ENCODE peak calls at places on chromosomes 2 and 18, in five cellular contexts. One of them, this sample, is unnamed.
A peak's percentile ranks its signal among the peaks of the same experiment; 100 is the strongest.

GRCh38 chr2:190713476-190713875 is 64.6 kb downstream of the NAB1 start:
- DNase-seq in stimulated activated CD8-positive, alpha-beta memory T cell treated with anti-CD3 and anti-CD28 coated beads, Interleukin-15, amount 100 ng/mL, for 1 hour: no peak
- DNase-seq in Kasumi-1: no peak
- DNase-seq in ovary: no peak
- DNase-seq in right cardiac atrium: no peak
- DNase-seq in this sample: no peak

GRCh38 chr2:120344214-120344990 is 1.5 kb upstream of the INHBB start:
- DNase-seq in Kasumi-1: no peak
- DNase-seq in right cardiac atrium: peak; percentile 80
- DNase-seq in stimulated activated CD8-positive, alpha-beta memory T cell treated with anti-CD3 and anti-CD28 coated beads, Interleukin-15, amount 100 ng/mL, for 1 hour: no peak
- DNase-seq in ovary: peak; percentile 44
- DNase-seq in this sample: peak; percentile 46

GRCh38 chr18:9673296-9674251 is 34.5 kb upstream of the RAB31 start:
- DNase-seq in stimulated activated CD8-positive, alpha-beta memory T cell treated with anti-CD3 and anti-CD28 coated beads, Interleukin-15, amount 100 ng/mL, for 1 hour: no peak
- DNase-seq in right cardiac atrium: no peak
- DNase-seq in Kasumi-1: peak; percentile 87
- DNase-seq in ovary: no peak
- DNase-seq in this sample: peak; percentile 57

GRCh38 chr2:3659447-3660432 is 1.7 kb downstream of the ALLC start:
- DNase-seq in Kasumi-1: peak; percentile 56
- DNase-seq in ovary: peak; percentile 29
- DNase-seq in right cardiac atrium: peak; percentile 80
- DNase-seq in stimulated activated CD8-positive, alpha-beta memory T cell treated with anti-CD3 and anti-CD28 coated beads, Interleukin-15, amount 100 ng/mL, for 1 hour: no peak
- DNase-seq in this sample: peak; percentile 68

GRCh38 chr18:27004056-27004829 is 138.7 kb upstream of the AQP4 start:
- DNase-seq in stimulated activated CD8-positive, alpha-beta memory T cell treated with anti-CD3 and anti-CD28 coated beads, Interleukin-15, amount 100 ng/mL, for 1 hour: no peak
- DNase-seq in right cardiac atrium: no peak
- DNase-seq in ovary: no peak
- DNase-seq in Kasumi-1: peak; percentile 23
- DNase-seq in this sample: peak; percentile 37

GRCh38 chr18:42446195-42446594 is 491.2 kb downstream of the PIK3C3 start:
- DNase-seq in Kasumi-1: no peak
- DNase-seq in stimulated activated CD8-positive, alpha-beta memory T cell treated with anti-CD3 and anti-CD28 coated beads, Interleukin-15, amount 100 ng/mL, for 1 hour: no peak
- DNase-seq in right cardiac atrium: no peak
- DNase-seq in ovary: no peak
- DNase-seq in this sample: peak; percentile 16

GRCh38 chr2:199851886-199852285 is 894 bp upstream of the FTCDNL1 start:
- DNase-seq in stimulated activated CD8-positive, alpha-beta memory T cell treated with anti-CD3 and anti-CD28 coated beads, Interleukin-15, amount 100 ng/mL, for 1 hour: no peak
- DNase-seq in Kasumi-1: no peak
- DNase-seq in ovary: no peak
- DNase-seq in right cardiac atrium: no peak
- DNase-seq in this sample: no peak

GRCh38 chr2:198807131-198807530 is 650.6 kb downstream of the SATB2 start:
- DNase-seq in Kasumi-1: no peak
- DNase-seq in ovary: no peak
- DNase-seq in stimulated activated CD8-positive, alpha-beta memory T cell treated with anti-CD3 and anti-CD28 coated beads, Interleukin-15, amount 100 ng/mL, for 1 hour: no peak
- DNase-seq in right cardiac atrium: no peak
- DNase-seq in this sample: no peak

GRCh38 chr18:9827211-9827855 is 58.4 kb upstream of the TXNDC2 start:
- DNase-seq in Kasumi-1: peak; percentile 21
- DNase-seq in ovary: no peak
- DNase-seq in stimulated activated CD8-positive, alpha-beta memory T cell treated with anti-CD3 and anti-CD28 coated beads, Interleukin-15, amount 100 ng/mL, for 1 hour: no peak
- DNase-seq in right cardiac atrium: peak; percentile 66
- DNase-seq in this sample: no peak

GRCh38 chr2:139835101-139835500 is 1054.9 kb upstream of the NXPH2 start:
- DNase-seq in stimulated activated CD8-positive, alpha-beta memory T cell treated with anti-CD3 and anti-CD28 coated beads, Interleukin-15, amount 100 ng/mL, for 1 hour: no peak
- DNase-seq in ovary: no peak
- DNase-seq in Kasumi-1: no peak
- DNase-seq in right cardiac atrium: no peak
- DNase-seq in this sample: no peak

GRCh38 chr2:231235217-231235616 is 36.8 kb downstream of the ARMC9 start:
- DNase-seq in Kasumi-1: no peak
- DNase-seq in right cardiac atrium: no peak
- DNase-seq in ovary: no peak
- DNase-seq in stimulated activated CD8-positive, alpha-beta memory T cell treated with anti-CD3 and anti-CD28 coated beads, Interleukin-15, amount 100 ng/mL, for 1 hour: no peak
- DNase-seq in this sample: no peak

GRCh38 chr18:8389391-8390340 is 219.6 kb upstream of the RAB12 start:
- DNase-seq in ovary: peak; percentile 80
- DNase-seq in stimulated activated CD8-positive, alpha-beta memory T cell treated with anti-CD3 and anti-CD28 coated beads, Interleukin-15, amount 100 ng/mL, for 1 hour: no peak
- DNase-seq in Kasumi-1: peak; percentile 61
- DNase-seq in right cardiac atrium: peak; percentile 85
- DNase-seq in this sample: peak; percentile 91

GRCh38 chr18:24987933-24988840 is 363.8 kb downstream of the ZNF521 start:
- DNase-seq in right cardiac atrium: peak; percentile 72
- DNase-seq in stimulated activated CD8-positive, alpha-beta memory T cell treated with anti-CD3 and anti-CD28 coated beads, Interleukin-15, amount 100 ng/mL, for 1 hour: no peak
- DNase-seq in ovary: no peak
- DNase-seq in Kasumi-1: peak; percentile 10
- DNase-seq in this sample: no peak

GRCh38 chr2:236826727-236827126 is 257.1 kb downstream of the ACKR3 start:
- DNase-seq in right cardiac atrium: no peak
- DNase-seq in stimulated activated CD8-positive, alpha-beta memory T cell treated with anti-CD3 and anti-CD28 coated beads, Interleukin-15, amount 100 ng/mL, for 1 hour: no peak
- DNase-seq in ovary: no peak
- DNase-seq in Kasumi-1: no peak
- DNase-seq in this sample: peak; percentile 67

GRCh38 chr2:32832821-32833220 is 113.9 kb upstream of the LTBP1 start:
- DNase-seq in ovary: no peak
- DNase-seq in Kasumi-1: no peak
- DNase-seq in stimulated activated CD8-positive, alpha-beta memory T cell treated with anti-CD3 and anti-CD28 coated beads, Interleukin-15, amount 100 ng/mL, for 1 hour: no peak
- DNase-seq in right cardiac atrium: no peak
- DNase-seq in this sample: peak; percentile 92

GRCh38 chr2:54015809-54016703 is 45.3 kb upstream of the PSME4 start:
- DNase-seq in stimulated activated CD8-positive, alpha-beta memory T cell treated with anti-CD3 and anti-CD28 coated beads, Interleukin-15, amount 100 ng/mL, for 1 hour: no peak
- DNase-seq in ovary: no peak
- DNase-seq in Kasumi-1: no peak
- DNase-seq in right cardiac atrium: no peak
- DNase-seq in this sample: peak; percentile 20

GRCh38 chr2:237388036-237388435 is 25.9 kb downstream of the COL6A3 start:
- DNase-seq in ovary: no peak
- DNase-seq in stimulated activated CD8-positive, alpha-beta memory T cell treated with anti-CD3 and anti-CD28 coated beads, Interleukin-15, amount 100 ng/mL, for 1 hour: no peak
- DNase-seq in Kasumi-1: no peak
- DNase-seq in right cardiac atrium: no peak
- DNase-seq in this sample: no peak

GRCh38 chr2:99035920-99036319 is 99.9 kb upstream of the CRACDL start:
- DNase-seq in stimulated activated CD8-positive, alpha-beta memory T cell treated with anti-CD3 and anti-CD28 coated beads, Interleukin-15, amount 100 ng/mL, for 1 hour: no peak
- DNase-seq in ovary: no peak
- DNase-seq in right cardiac atrium: no peak
- DNase-seq in Kasumi-1: no peak
- DNase-seq in this sample: no peak

GRCh38 chr18:69400253-69400975 is at the start of gene DOK6:
- DNase-seq in ovary: peak; percentile 49
- DNase-seq in Kasumi-1: peak; percentile 54
- DNase-seq in right cardiac atrium: peak; percentile 89
- DNase-seq in stimulated activated CD8-positive, alpha-beta memory T cell treated with anti-CD3 and anti-CD28 coated beads, Interleukin-15, amount 100 ng/mL, for 1 hour: no peak
- DNase-seq in this sample: peak; percentile 95

This sample was measured in left kidney.